ENCODE peak calls at places on chromosomes 5 and 9, in seven cellular contexts. E is suprapubic skin, A is upper lobe of left lung, R is HCT116, Q is Panc1, C is prostate gland, N is SK-N-SH. I is an unnamed sample.

GRCh38 chr5:673140-673836 is 19.9 kb downstream of the TPPP start:
- DNase-seq in E (peak), Q (no peak), A (peak), N (peak), C (no peak), R (no peak), I (no peak)

GRCh38 chr5:172102913-172103629 is 85.0 kb downstream of the STK10 start:
- DNase-seq in C (no peak), E (no peak), N (no peak), Q (peak), R (peak), A (no peak), I (peak)

GRCh38 chr5:158326241-158326640 is 467.3 kb upstream of the CLINT1 start:
- DNase-seq in N (no peak), A (no peak), R (no peak), C (no peak), E (no peak), Q (no peak), I (no peak)

GRCh38 chr9:77092536-77092935 is 73.1 kb downstream of the FOXB2 start:
- DNase-seq in E (no peak), A (no peak), R (no peak), C (no peak), N (no peak), Q (no peak), I (no peak)

GRCh38 chr5:119439140-119439625 is 13.1 kb upstream of the HSD17B4 start:
- DNase-seq in C (no peak), N (no peak), E (no peak), Q (no peak), R (no peak), A (peak), I (peak)

GRCh38 chr9:106883626-106884190 is 20.7 kb downstream of the ZNF462 start:
- DNase-seq in C (no peak), Q (no peak), N (no peak), A (peak), R (no peak), E (no peak), I (no peak)

GRCh38 chr5:125992050-125992449 is 431.2 kb upstream of the GRAMD2B start:
- DNase-seq in N (no peak), C (no peak), Q (no peak), E (no peak), A (no peak), R (no peak), I (no peak)

GRCh38 chr9:93091453-93092081 is 4.5 kb upstream of the CARD19 start:
- DNase-seq in Q (no peak), N (peak), R (peak), A (peak), C (no peak), E (peak), I (no peak)

GRCh38 chr9:16626577-16627130 is 243.8 kb downstream of the BNC2 start:
- DNase-seq in E (no peak), R (no peak), Q (peak), A (no peak), N (no peak), C (no peak), I (no peak)

GRCh38 chr9:82333671-82334070 is 345.1 kb downstream of the SPATA31D1 start:
- DNase-seq in N (no peak), C (no peak), Q (no peak), A (no peak), E (no peak), R (no peak), I (no peak)

GRCh38 chr9:127977877-127978647 is 2.7 kb downstream of the EEIG1 start:
- DNase-seq in A (peak), C (no peak), N (no peak), Q (no peak), R (no peak), E (no peak), I (peak)

GRCh38 chr9:113578877-113579269 is 115.3 kb downstream of the RGS3 start:
- DNase-seq in A (peak), N (peak), E (no peak), R (peak), Q (peak), C (no peak), I (peak)

GRCh38 chr9:72465602-72466001 is 55.8 kb upstream of the TMC1 start:
- DNase-seq in R (no peak), A (no peak), N (no peak), C (no peak), Q (no peak), E (no peak), I (no peak)

GRCh38 chr5:175214152-175214551 is 229.8 kb downstream of the DRD1 start:
- DNase-seq in E (no peak), A (no peak), N (no peak), C (peak), R (peak), Q (peak), I (no peak)

GRCh38 chr9:93084471-93084881 is 11.5 kb upstream of the CARD19 start:
- DNase-seq in C (no peak), R (no peak), E (peak), N (peak), Q (no peak), A (peak), I (no peak)

GRCh38 chr5:59360130-59360555 is 533.4 kb downstream of the PDE4D start:
- DNase-seq in E (no peak), C (no peak), N (no peak), Q (no peak), R (no peak), A (no peak), I (no peak)

GRCh38 chr9:132156256-132156655 is 5.6 kb upstream of the NTNG2 start:
- DNase-seq in Q (no peak), N (no peak), E (no peak), A (no peak), C (no peak), R (no peak), I (no peak)

GRCh38 chr5:141001854-141002666 is 35.8 kb downstream of the PCDHAC2 start:
- DNase-seq in Q (no peak), N (peak), R (peak), E (no peak), A (peak), C (no peak), I (peak)

GRCh38 chr9:2574215-2574614 is 47.4 kb upstream of the VLDLR start:
- DNase-seq in Q (no peak), N (no peak), E (no peak), A (no peak), R (no peak), C (no peak), I (no peak)

GRCh38 chr5:127358782-127359181 is 68.2 kb downstream of the MEGF10 start:
- DNase-seq in N (no peak), E (no peak), R (no peak), A (no peak), C (no peak), Q (no peak), I (no peak)

GRCh38 chr9:124513374-124513994 is 6.3 kb upstream of the NR5A1 start:
- DNase-seq in Q (no peak), N (peak), R (no peak), A (no peak), C (no peak), E (no peak), I (no peak)
- TF ChIP-seq POLR2AphosphoS5 in Q (no peak), N (no peak), R (no peak), A (no peak), C (no peak), E (no peak), I (no peak)

DNA sequence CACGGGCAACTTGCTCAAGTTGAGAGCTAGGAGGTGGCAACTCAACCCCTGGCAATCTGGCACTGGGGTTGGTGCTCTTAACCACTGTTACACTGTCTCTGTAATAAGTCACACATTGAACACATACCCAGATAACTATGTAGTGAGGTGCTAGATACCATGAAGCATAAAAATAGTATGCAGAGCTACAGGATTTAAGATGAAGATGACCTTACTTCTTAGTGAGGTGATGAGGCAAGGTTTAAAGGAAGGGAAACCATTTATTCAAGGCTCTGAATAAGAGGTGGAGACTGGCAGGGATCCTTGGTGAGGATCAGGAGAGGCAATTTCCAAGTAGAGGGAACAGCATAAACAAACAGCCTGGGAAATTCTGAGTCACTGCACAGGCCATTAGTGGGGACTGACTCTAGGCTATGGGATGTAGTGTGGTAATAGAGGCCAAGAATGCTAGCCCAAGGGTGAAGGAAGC is 67.6 kb upstream of the NR3C1 start:
- DNase-seq in E (no peak), N (no peak), R (no peak), A (no peak), C (no peak), Q (no peak), I (no peak)
- TF ChIP-seq CTCF in E (no peak), N (no peak), R (no peak), A (no peak), C (no peak), Q (no peak), I (no peak)

GRCh38 chr5:109304323-109304722 is 105.5 kb downstream of the PJA2 start:
- DNase-seq in E (no peak), A (no peak), Q (no peak), R (no peak), N (no peak), C (no peak), I (no peak)

GRCh38 chr5:109298794-109299193 is 111.0 kb downstream of the PJA2 start:
- DNase-seq in Q (no peak), A (no peak), C (no peak), R (no peak), E (no peak), N (no peak), I (no peak)

GRCh38 chr5:109297900-109298299 is 111.9 kb downstream of the PJA2 start:
- DNase-seq in Q (no peak), E (no peak), C (no peak), A (no peak), N (no peak), R (no peak), I (no peak)

GRCh38 chr5:109299557-109299956 is 110.2 kb downstream of the PJA2 start:
- DNase-seq in R (no peak), E (no peak), Q (no peak), C (no peak), N (no peak), A (no peak), I (no peak)
- H3K27ac ChIP-seq in R (no peak), E (no peak), Q (no peak), C (no peak), N (no peak), A (no peak), I (no peak)

DNA sequence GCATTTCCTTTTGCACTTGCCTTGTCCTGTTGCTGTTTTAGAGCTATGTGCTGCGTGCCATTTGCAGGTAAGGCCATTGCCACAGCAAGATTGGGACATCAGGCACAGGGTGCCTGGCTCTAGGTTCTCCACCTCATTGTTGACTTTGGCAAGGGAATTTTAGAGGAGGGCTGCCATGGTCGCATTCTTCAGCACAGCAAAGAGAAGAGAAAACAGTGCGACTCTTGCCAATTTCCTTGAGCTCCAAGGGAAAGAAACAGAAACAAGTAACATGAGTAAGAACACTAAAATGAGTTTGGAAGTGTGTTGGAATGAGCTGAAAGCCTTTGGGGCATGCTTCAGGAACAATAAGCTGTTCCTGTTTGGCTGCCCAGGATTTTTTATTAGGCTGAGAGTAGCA is 188.1 kb upstream of the IL12B start:
- DNase-seq in Q (no peak), N (no peak), C (peak), A (peak), R (no peak), E (no peak), I (no peak)
- TF ChIP-seq POLR2AphosphoS5 in Q (no peak), N (no peak), C (peak), A (peak), R (no peak), E (no peak), I (no peak)

GRCh38 chr5:92678576-92679105 is 902.4 kb downstream of the NR2F1-AS1 start:
- DNase-seq in N (peak), E (no peak), Q (no peak), R (peak), C (no peak), A (no peak), I (no peak)
- TF ChIP-seq CTCF in N (peak), E (no peak), Q (peak), R (peak), C (no peak), A (no peak), I (no peak)

DNA sequence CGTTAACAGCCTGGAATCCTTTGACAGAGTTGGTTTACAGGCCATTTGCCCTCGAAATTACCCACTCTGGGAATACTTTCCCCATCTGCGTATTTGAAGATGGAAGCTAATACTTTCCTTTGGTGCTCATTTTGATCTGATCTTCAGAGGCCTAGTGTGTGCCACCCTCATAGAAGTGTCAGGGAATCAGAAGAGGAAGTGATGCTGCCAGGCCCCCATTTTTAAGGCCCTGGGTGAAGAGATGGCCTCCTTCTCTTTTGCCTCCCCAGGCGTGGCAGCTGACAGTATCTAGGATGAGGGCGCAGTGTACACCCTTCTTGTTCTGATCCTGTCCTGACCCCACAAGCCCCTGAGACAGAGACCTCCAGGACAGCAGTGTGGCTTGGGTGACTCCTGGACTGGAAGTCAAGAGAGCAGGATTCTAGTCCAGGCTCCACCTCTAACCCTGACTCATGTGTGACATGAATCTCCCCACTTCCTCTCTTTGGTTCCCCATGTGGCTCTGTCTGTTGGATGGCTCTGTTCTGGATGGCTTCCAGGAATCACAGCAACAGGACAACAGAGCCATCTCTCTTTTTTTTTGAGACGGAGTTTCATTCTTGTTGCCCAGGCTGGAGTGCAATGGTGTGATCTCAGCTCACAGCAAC is 27.8 kb downstream of the CSF1R start:
- DNase-seq in R (no peak), A (peak), C (no peak), N (peak), E (peak), Q (no peak), I (no peak)
- H3K27ac ChIP-seq in R (no peak), A (no peak), C (no peak), N (no peak), E (no peak), Q (no peak), I (no peak)

I was measured in transverse colon.